ENCODE peak calls at places on chromosome 2, in six cellular contexts. E, X, L, V, Y and S are unnamed samples.

GRCh38 chr2:150824118-150824517 is 336.7 kb upstream of the RND3 start:
- DNase-seq in E (no peak), X (no peak), L (no peak), V (no peak), Y (no peak), S (no peak)

GRCh38 chr2:159204381-159204780 is 82.1 kb downstream of the WDSUB1 start:
- DNase-seq in E (no peak), X (no peak), L (no peak), V (no peak), Y (no peak), S (no peak)

GRCh38 chr2:17646096-17646554 is 105.6 kb downstream of the VSNL1 start:
- DNase-seq in E (peak; percentile 41), X (peak; percentile 75), L (peak; percentile 35), V (peak; percentile 83), Y (peak; percentile 72), S (peak; percentile 33)

GRCh38 chr2:114424699-114425098 is 17.7 kb upstream of the DPP10 start:
- DNase-seq in E (no peak), X (no peak), L (no peak), V (no peak), Y (no peak), S (no peak)

GRCh38 chr2:177396630-177397460 is 4.3 kb downstream of the AGPS start:
- DNase-seq in E (peak; percentile 37), X (no peak), L (peak; percentile 21), V (peak; percentile 93), Y (no peak), S (no peak)

GRCh38 chr2:113700186-113700841 is 56.1 kb downstream of the SLC35F5 start:
- DNase-seq in E (no peak), X (peak; percentile 28), L (no peak), V (peak; percentile 46), Y (no peak), S (peak; percentile 18)

GRCh38 chr2:7377861-7378569 is 460.8 kb downstream of the RNF144A start:
- DNase-seq in E (peak; percentile 15), X (peak; percentile 65), L (peak; percentile 37), V (no peak), Y (no peak), S (no peak)

GRCh38 chr2:143939976-143940375 is 579.9 kb downstream of the ZEB2 start:
- DNase-seq in E (no peak), X (no peak), L (no peak), V (no peak), Y (no peak), S (no peak)

GRCh38 chr2:238742066-238742465 is 105.8 kb upstream of the TWIST2 start:
- DNase-seq in E (no peak), X (no peak), L (no peak), V (no peak), Y (no peak), S (no peak)

GRCh38 chr2:234606906-234607305 is 110.0 kb upstream of the ARL4C start:
- DNase-seq in E (no peak), X (no peak), L (no peak), V (no peak), Y (no peak), S (no peak)

GRCh38 chr2:19360266-19360665 is 1.8 kb upstream of the OSR1 start:
- DNase-seq in E (no peak), X (no peak), L (no peak), V (no peak), Y (no peak), S (no peak)

GRCh38 chr2:3094999-3095958 is 282.3 kb downstream of the EIPR1 start:
- DNase-seq in E (no peak), X (no peak), L (peak; percentile 10), V (no peak), Y (no peak), S (no peak)

GRCh38 chr2:207725815-207726578 is 14.6 kb downstream of the CCNYL1 start:
- DNase-seq in E (no peak), X (no peak), L (no peak), V (no peak), Y (no peak), S (no peak)

GRCh38 chr2:134705861-134706586 is 12.8 kb downstream of the TMEM163 start:
- DNase-seq in E (no peak), X (no peak), L (no peak), V (no peak), Y (no peak), S (no peak)

GRCh38 chr2:107174126-107174525 is 288.2 kb upstream of the ST6GAL2 start:
- DNase-seq in E (no peak), X (no peak), L (no peak), V (no peak), Y (no peak), S (no peak)

GRCh38 chr2:16386431-16386830 is 279.2 kb downstream of the CYRIA start:
- DNase-seq in E (no peak), X (no peak), L (no peak), V (no peak), Y (no peak), S (no peak)

GRCh38 chr2:46181789-46182530 is 115.2 kb upstream of the EPAS1 start:
- DNase-seq in E (no peak), X (no peak), L (no peak), V (no peak), Y (no peak), S (no peak)

GRCh38 chr2:191945623-191946022 is 98.7 kb upstream of the CAVIN2 start:
- DNase-seq in E (no peak), X (no peak), L (no peak), V (peak; percentile 44), Y (no peak), S (no peak)

GRCh38 chr2:172085460-172086159 is at the start of gene DLX1:
- DNase-seq in E (peak; percentile 51), X (no peak), L (no peak), V (no peak), Y (peak; percentile 18), S (no peak)

GRCh38 chr2:147094077-147094476 is 750.8 kb upstream of the ACVR2A start:
- DNase-seq in E (no peak), X (no peak), L (no peak), V (no peak), Y (no peak), S (no peak)

GRCh38 chr2:110748489-110748867 is 16.1 kb downstream of the ACOXL start:
- DNase-seq in E (no peak), X (no peak), L (no peak), V (no peak), Y (no peak), S (no peak)

GRCh38 chr2:133674433-133675331 is 106.4 kb upstream of the NCKAP5 start:
- DNase-seq in E (no peak), X (peak; percentile 53), L (peak; percentile 54), V (peak; percentile 36), Y (peak; percentile 39), S (no peak)

GRCh38 chr2:220053919-220054318 is 426.5 kb downstream of the SLC4A3 start:
- DNase-seq in E (no peak), X (no peak), L (no peak), V (no peak), Y (no peak), S (no peak)

GRCh38 chr2:241774419-241775222 is 2.0 kb upstream of the GAL3ST2 start:
- DNase-seq in E (no peak), X (no peak), L (peak; percentile 15), V (peak; percentile 79), Y (no peak), S (peak; percentile 97)

DNA sequence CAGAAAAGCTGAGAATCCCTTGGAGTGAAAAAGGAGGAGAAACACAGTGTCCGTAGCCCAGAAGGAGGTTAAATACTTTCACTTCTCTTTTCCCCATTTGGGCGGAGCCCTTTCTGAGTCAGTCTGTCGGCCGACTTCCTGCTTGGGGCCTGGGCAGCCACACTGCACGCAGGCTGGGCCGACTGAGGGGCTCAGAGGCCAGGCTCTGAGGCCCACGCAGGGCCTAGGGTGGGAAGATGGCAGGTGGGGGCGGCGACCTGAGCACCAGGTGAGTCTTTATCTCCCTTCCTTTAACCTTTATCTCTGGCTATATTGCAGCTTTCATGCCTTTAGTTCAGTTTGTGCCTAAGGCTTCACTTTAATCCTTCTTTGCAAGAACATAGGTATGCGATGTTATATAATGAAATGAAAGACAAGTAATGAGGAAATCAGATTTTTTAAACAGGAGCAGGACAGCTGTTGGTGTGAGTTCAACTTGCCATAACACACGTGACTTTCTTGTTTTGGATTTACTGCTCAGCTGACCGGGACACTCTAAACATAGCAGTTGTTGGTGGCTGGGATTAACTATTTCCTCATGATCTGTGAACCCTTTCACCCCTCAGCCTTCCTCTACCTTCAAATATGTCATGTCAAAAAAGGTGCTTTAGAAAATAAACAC is at the start of gene SP100:
- DNase-seq in E (peak; percentile 47), X (peak; percentile 88), L (peak; percentile 76), V (peak; percentile 80), Y (peak; percentile 74), S (peak; percentile 47)
- TF ChIP-seq POLR2A in E (peak; percentile 66), X (peak; percentile 37), L (no peak), V (peak; percentile 69), Y (no peak), S (peak; percentile 63)

DNA sequence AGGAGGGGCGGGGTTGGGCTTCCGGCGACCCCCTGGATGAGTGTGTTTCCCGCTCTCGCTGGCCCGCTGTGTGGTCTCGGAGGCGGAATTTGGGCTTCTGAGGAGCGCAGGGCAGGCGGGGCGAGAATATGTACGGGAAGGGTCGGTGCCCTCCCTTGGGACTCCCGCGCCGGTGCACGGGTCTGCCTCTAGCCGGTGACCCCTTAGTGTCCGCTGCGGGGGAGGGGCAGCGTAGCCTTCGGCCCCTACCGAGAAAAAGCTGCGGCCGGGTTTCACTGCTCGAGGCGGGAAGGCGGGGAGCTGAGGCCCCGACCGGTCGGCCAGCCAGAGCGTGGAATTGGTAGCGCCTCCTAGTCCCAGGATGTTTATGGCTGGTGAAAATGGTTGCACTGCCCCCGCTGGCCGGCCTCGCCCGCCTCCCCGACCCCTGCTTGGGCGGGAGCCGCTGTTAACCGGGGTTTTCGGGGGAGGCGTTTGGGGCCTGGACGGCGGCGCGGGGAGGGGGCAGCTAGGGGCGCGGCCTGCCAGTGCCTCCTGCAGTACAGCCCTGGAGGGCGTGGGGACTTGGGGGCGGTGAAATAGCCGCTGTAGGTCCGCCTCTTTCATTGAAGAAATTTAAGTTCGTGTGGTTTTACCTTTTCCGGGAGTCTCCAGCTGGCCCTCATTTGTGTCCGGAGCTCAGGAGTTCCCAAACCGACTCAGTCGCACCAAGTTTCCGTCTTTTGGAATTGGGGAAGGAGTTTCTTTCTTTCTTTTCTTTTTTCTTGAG is at the start of gene UGP2:
- DNase-seq in E (peak; percentile 75), X (peak; percentile 94), L (peak; percentile 93), V (peak; percentile 90), Y (peak; percentile 94), S (peak; percentile 63)
- TF ChIP-seq POLR2A in E (peak; percentile 60), X (peak; percentile 62), L (no peak), V (peak; percentile 90), Y (peak; percentile 23), S (peak; percentile 55)

GRCh38 chr2:39913648-39914456 is 134.8 kb upstream of the THUMPD2 start:
- DNase-seq in E (peak; percentile 38), X (peak; percentile 43), L (no peak), V (peak; percentile 60), Y (no peak), S (peak; percentile 30)
- TF ChIP-seq POLR2A in E (no peak), X (no peak), L (no peak), V (no peak), Y (no peak), S (no peak)

DNA sequence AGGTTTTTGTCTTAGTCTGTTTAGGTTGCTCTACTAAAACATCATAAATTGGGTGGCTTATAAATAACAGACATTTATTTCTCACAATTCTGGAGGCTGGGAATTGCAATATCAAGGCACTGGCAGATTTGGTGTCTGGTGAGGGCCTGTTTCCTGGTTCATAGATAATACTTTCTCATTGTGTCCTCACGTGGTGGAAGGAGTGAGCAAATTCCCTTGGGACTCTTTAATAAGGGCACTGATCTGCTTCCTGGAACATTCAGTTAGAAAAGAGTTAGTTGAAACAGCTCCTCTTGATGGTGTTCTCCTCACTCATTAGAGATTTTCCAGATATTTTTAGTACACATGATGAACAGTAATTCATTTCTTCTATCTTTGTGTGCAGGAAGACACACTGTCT is 22.3 kb downstream of the COL4A3 start:
- DNase-seq in E (no peak), X (no peak), L (no peak), V (no peak), Y (no peak), S (no peak)
- TF ChIP-seq POLR2A in E (no peak), X (no peak), L (no peak), V (no peak), Y (no peak), S (no peak)